ENCODE peak calls at places on chromosomes 5 and 9, in four cellular contexts. B is H9, C is neuronal stem cell, D is mesendoderm. X is an unnamed sample.

GRCh38 chr5:17020586-17021362 is 84.7 kb upstream of the MYO10 start:
- DNase-seq in B (no peak), C (no peak), D (no peak), X (peak)

GRCh38 chr5:115835481-115835880 is 5.9 kb downstream of the ATG12 start:
- DNase-seq in B (no peak), C (no peak), D (no peak), X (no peak)

GRCh38 chr5:107266100-107266499 is 404.6 kb downstream of the EFNA5 start:
- DNase-seq in B (no peak), C (no peak), D (no peak), X (no peak)

GRCh38 chr5:150140830-150141229 is 14.8 kb downstream of the PDGFRB start:
- DNase-seq in B (no peak), C (no peak), D (no peak), X (peak)

GRCh38 chr5:15835514-15835913 is 335.5 kb downstream of the FBXL7 start:
- DNase-seq in B (no peak), C (no peak), D (no peak), X (peak)

GRCh38 chr5:38660194-38660668 is 103.8 kb upstream of the LIFR start:
- DNase-seq in B (peak), C (peak), D (peak), X (no peak)

GRCh38 chr9:126001581-126002225 is 254.5 kb downstream of the PBX3 start:
- DNase-seq in B (no peak), C (no peak), D (no peak), X (no peak)

GRCh38 chr9:76996700-76997099 is 22.8 kb upstream of the FOXB2 start:
- DNase-seq in B (peak), C (peak), D (peak), X (peak)

GRCh38 chr5:120096413-120096812 is 367.7 kb upstream of the PRR16 start:
- DNase-seq in B (no peak), C (no peak), D (no peak), X (peak)

GRCh38 chr5:71778678-71779276 is 59.7 kb downstream of the CARTPT start:
- DNase-seq in B (no peak), C (peak), D (peak), X (peak)

GRCh38 chr9:101706261-101706798 is 32.1 kb downstream of the GRIN3A start:
- DNase-seq in B (no peak), C (no peak), D (no peak), X (no peak)

GRCh38 chr9:93303806-93304573 is 120.1 kb downstream of the WNK2 start:
- DNase-seq in B (peak), C (no peak), D (no peak), X (no peak)

GRCh38 chr5:173235499-173236394 is 741 bp upstream of the NKX2-5 start:
- DNase-seq in B (peak), C (no peak), D (peak), X (no peak)

GRCh38 chr5:39520232-39520572 is 95.4 kb upstream of the DAB2 start:
- DNase-seq in B (no peak), C (no peak), D (no peak), X (peak)

GRCh38 chr9:115267788-115268187 is 149.8 kb upstream of the TNC start:
- DNase-seq in B (no peak), C (no peak), D (peak), X (peak)

GRCh38 chr9:92954078-92954861 is 6.9 kb downstream of the FGD3 start:
- DNase-seq in B (no peak), C (no peak), D (no peak), X (no peak)

GRCh38 chr5:111556504-111556903 is 44.2 kb upstream of the STARD4 start:
- DNase-seq in B (no peak), C (no peak), D (no peak), X (no peak)

GRCh38 chr9:124334568-124335319 is 77.0 kb downstream of the NEK6 start:
- DNase-seq in B (no peak), C (no peak), D (no peak), X (no peak)

GRCh38 chr5:6745706-6746217 is 32.5 kb downstream of the TENT4A start:
- DNase-seq in B (no peak), C (no peak), D (peak), X (peak)

GRCh38 chr9:27365977-27366376 is 69.0 kb upstream of the EQTN start:
- DNase-seq in B (no peak), C (no peak), D (no peak), X (no peak)

GRCh38 chr9:81462759-81463158 is 226.6 kb downstream of the TLE1 start:
- DNase-seq in B (no peak), C (no peak), D (no peak), X (no peak)

GRCh38 chr9:34446468-34446891 is 11.9 kb downstream of the FAM219A start:
- DNase-seq in B (no peak), C (no peak), D (no peak), X (peak)

GRCh38 chr5:32312194-32312681 is 501 bp downstream of the MTMR12 start:
- DNase-seq in B (peak), C (peak), D (peak), X (peak)

GRCh38 chr9:109968702-109969450 is 188.9 kb downstream of the PALM2AKAP2 start:
- DNase-seq in B (peak), C (no peak), D (peak), X (peak)

GRCh38 chr5:123448017-123448617 is 24.9 kb upstream of the CEP120 start:
- DNase-seq in B (no peak), C (no peak), D (no peak), X (no peak)

GRCh38 chr9:82488702-82489578 is 500.4 kb downstream of the SPATA31D1 start:
- DNase-seq in B (no peak), C (no peak), D (peak), X (peak)

GRCh38 chr9:124602204-124602603 is 95.0 kb upstream of the NR5A1 start:
- DNase-seq in B (no peak), C (no peak), D (no peak), X (peak)

GRCh38 chr9:112283854-112284253 is 49.6 kb downstream of the PTBP3 start:
- DNase-seq in B (no peak), C (no peak), D (peak), X (no peak)

GRCh38 chr9:81686614-81687520 is 2.5 kb downstream of the TLE1 start:
- DNase-seq in B (peak), C (peak), D (peak), X (peak)

GRCh38 chr5:149633671-149634350 is 52.5 kb downstream of the ARHGEF37 start:
- DNase-seq in B (no peak), C (no peak), D (no peak), X (peak)

GRCh38 chr5:139417214-139417613 is 13.3 kb upstream of the SPATA24 start:
- DNase-seq in B (no peak), C (no peak), D (no peak), X (peak)

GRCh38 chr9:114434878-114435311 is 47.1 kb upstream of the AKNA start:
- DNase-seq in B (peak), C (peak), D (peak), X (peak)

GRCh38 chr5:66891184-66891925 is 295.2 kb downstream of the MAST4 start:
- DNase-seq in B (no peak), C (no peak), D (peak), X (peak)

DNA sequence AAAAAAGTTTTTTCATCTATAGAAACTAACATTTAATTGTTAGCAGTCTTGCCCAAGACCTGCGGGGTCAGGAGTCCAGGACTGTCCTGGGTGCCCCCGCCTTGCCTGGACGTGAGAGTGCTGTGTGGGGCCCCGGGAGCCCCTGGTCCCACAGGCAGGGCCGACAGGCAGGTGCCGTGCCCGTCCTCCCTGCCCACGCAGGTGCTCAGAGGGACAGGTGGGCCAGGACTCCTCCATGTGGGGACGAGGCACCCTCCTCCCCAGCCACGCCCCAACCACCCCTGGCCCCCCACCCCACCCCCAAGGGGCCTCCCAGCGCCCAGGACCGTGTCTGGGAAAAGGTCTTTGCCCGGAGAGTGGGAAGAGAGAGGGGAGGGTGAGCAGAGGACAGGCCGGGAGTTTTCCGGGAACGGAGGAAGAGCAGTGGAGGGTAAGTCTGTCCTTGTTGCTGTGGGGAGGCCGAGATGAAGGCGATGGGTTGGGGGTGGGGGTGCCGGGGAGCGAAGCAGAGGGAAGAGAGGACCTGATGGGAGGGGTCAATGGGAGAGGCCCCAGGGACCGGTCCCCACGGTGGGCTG is 2.7 kb upstream of the LCN12 start:
- DNase-seq in B (no peak), C (no peak), D (no peak), X (no peak)
- H2BK5ac ChIP-seq in B (no peak), C (peak), D (no peak), X (no peak)

DNA sequence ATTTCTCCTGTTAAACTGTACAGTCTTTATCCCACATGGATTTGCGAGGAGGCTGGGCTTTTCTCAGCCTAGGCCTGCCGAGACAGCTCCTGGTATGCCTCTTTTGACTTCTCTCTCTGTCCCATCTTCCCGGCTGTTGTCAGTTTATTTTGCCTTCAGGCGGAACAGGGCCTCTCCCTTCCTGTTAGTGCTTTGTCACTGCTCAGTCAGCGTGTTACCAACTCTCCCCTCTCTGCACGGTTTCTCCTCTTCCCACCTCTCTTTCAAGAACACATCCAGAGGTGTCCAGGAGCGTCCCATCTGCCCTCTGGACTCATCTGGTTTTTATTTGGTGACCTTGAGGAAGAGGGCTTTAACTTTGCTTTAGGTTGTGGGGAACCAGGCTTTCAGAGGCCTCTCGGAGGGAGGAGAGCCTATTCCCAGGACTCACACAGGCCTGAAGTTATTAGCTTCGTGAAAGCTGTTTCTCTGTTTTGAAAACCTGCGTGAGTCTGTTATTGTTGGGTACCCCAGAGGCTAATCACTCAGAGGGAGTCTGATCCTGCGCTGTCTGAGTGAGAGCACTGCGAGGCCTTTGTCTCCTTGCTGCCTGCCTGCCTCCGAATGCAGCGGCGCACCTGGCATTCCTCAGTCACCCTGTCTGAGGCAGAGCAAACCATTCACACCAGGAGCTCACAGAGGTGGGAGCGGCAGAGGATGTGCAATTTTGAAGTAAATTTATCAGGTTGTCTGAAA is 234.4 kb upstream of the MPDZ start:
- DNase-seq in B (peak), C (peak), D (peak), X (no peak)
- H2BK5ac ChIP-seq in B (no peak), C (no peak), D (no peak), X (no peak)

DNA sequence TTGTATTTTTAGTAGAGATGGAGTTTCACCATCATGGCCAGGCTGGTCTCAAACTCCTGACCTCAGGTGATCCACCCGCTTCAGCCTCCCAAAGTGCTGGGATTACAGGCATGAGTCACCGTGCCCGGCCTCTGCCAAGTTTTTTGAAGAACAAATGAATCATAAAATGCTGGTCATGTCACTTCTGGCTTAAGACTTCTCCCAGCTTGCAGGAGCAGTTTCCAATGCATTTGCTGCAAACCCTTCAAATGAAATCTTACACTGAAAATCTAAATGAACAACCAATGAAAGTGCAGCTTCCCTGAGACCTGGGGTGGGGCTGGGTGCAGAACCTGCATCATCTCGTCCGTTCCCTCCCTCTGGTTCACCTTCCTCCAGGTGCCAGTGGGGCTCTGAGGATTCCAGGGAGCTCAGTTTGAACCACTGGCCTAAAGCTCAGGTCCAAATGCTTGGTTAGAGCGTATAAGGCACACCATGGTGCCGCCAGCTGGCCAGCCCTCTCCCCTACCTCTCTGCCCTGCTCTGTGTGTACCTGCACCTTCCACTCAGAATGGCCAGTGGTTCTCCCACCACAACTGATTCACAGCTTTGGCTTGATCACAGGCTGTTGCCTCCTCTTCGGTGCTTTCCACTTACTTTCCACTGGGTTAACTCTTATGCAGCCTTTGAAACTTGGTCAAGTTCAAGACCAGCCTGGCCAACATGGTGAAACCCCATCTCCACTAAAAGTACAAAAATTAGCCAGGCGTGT is 39.7 kb upstream of the FUBP3 start:
- DNase-seq in B (no peak), C (no peak), D (no peak), X (peak)
- H2BK5ac ChIP-seq in B (no peak), C (no peak), D (no peak), X (no peak)

GRCh38 chr9:78668148-78668825 is 371.4 kb downstream of the PSAT1 start:
- DNase-seq in B (no peak), C (no peak), D (peak), X (no peak)
- H2BK5ac ChIP-seq in B (no peak), C (no peak), D (no peak), X (no peak)

X was measured in IMR-90.